ENCODE peak calls at places on chromosomes 2 and 18, in eight cellular contexts. One of them, this sample, is unnamed. For H3K4me1 and H3K9me3, the result is how much of the 10 kb centered on the place peaks cover.

GRCh38 chr2:204268971-204269370 is 276.3 kb upstream of the PARD3B start:
- DNase-seq in fibroblast of lung: no peak
- DNase-seq in CD4-positive, alpha-beta memory T cell: no peak
- DNase-seq in lower lobe of right lung: no peak
- DNase-seq in keratinocyte: no peak
- DNase-seq in IMR-90: no peak
- DNase-seq in stomach: no peak
- DNase-seq in adrenal gland: no peak
- DNase-seq in this sample: no peak

GRCh38 chr2:134164306-134164705 is 89.6 kb upstream of the MGAT5 start:
- DNase-seq in fibroblast of lung: no peak
- DNase-seq in CD4-positive, alpha-beta memory T cell: no peak
- DNase-seq in lower lobe of right lung: no peak
- DNase-seq in keratinocyte: no peak
- DNase-seq in IMR-90: no peak
- DNase-seq in stomach: no peak
- DNase-seq in adrenal gland: no peak
- DNase-seq in this sample: no peak

GRCh38 chr2:18487266-18487665 is 73.2 kb downstream of the RDH14 start:
- DNase-seq in fibroblast of lung: no peak
- DNase-seq in CD4-positive, alpha-beta memory T cell: no peak
- DNase-seq in lower lobe of right lung: no peak
- DNase-seq in keratinocyte: no peak
- DNase-seq in IMR-90: no peak
- DNase-seq in stomach: no peak
- DNase-seq in adrenal gland: no peak
- DNase-seq in this sample: no peak

GRCh38 chr2:177334940-177335543 is 57.5 kb upstream of the AGPS start:
- DNase-seq in fibroblast of lung: peak
- DNase-seq in CD4-positive, alpha-beta memory T cell: peak
- DNase-seq in lower lobe of right lung: no peak
- DNase-seq in keratinocyte: no peak
- DNase-seq in IMR-90: peak
- DNase-seq in stomach: no peak
- DNase-seq in adrenal gland: no peak
- DNase-seq in this sample: peak

GRCh38 chr2:233414777-233415570 is 60.7 kb downstream of the DGKD start:
- DNase-seq in fibroblast of lung: peak
- DNase-seq in CD4-positive, alpha-beta memory T cell: no peak
- DNase-seq in lower lobe of right lung: no peak
- DNase-seq in keratinocyte: no peak
- DNase-seq in IMR-90: peak
- DNase-seq in stomach: peak
- DNase-seq in adrenal gland: no peak
- DNase-seq in this sample: peak

GRCh38 chr2:120761911-120762310 is 26.2 kb downstream of the GLI2 start:
- DNase-seq in fibroblast of lung: no peak
- DNase-seq in CD4-positive, alpha-beta memory T cell: no peak
- DNase-seq in lower lobe of right lung: peak
- DNase-seq in keratinocyte: no peak
- DNase-seq in IMR-90: no peak
- DNase-seq in stomach: no peak
- DNase-seq in adrenal gland: no peak
- DNase-seq in this sample: no peak

GRCh38 chr2:105865222-105865913 is 120.7 kb downstream of the NCK2 start:
- DNase-seq in fibroblast of lung: peak
- DNase-seq in CD4-positive, alpha-beta memory T cell: no peak
- DNase-seq in lower lobe of right lung: no peak
- DNase-seq in keratinocyte: no peak
- DNase-seq in IMR-90: peak
- DNase-seq in stomach: no peak
- DNase-seq in adrenal gland: no peak
- DNase-seq in this sample: peak

GRCh38 chr2:105792561-105792960 is 47.8 kb downstream of the NCK2 start:
- DNase-seq in fibroblast of lung: no peak
- DNase-seq in CD4-positive, alpha-beta memory T cell: no peak
- DNase-seq in lower lobe of right lung: no peak
- DNase-seq in keratinocyte: no peak
- DNase-seq in IMR-90: no peak
- DNase-seq in stomach: no peak
- DNase-seq in adrenal gland: no peak
- DNase-seq in this sample: no peak

GRCh38 chr2:172288603-172289002 is 138.8 kb upstream of the ITGA6 start:
- DNase-seq in fibroblast of lung: peak
- DNase-seq in CD4-positive, alpha-beta memory T cell: peak
- DNase-seq in lower lobe of right lung: no peak
- DNase-seq in keratinocyte: peak
- DNase-seq in IMR-90: peak
- DNase-seq in stomach: peak
- DNase-seq in adrenal gland: peak
- DNase-seq in this sample: no peak

GRCh38 chr2:69306897-69307695 is 79.9 kb downstream of the GFPT1 start:
- DNase-seq in fibroblast of lung: peak
- DNase-seq in CD4-positive, alpha-beta memory T cell: peak
- DNase-seq in lower lobe of right lung: peak
- DNase-seq in keratinocyte: no peak
- DNase-seq in IMR-90: peak
- DNase-seq in stomach: peak
- DNase-seq in adrenal gland: peak
- DNase-seq in this sample: peak

GRCh38 chr2:69306612-69306896 is 80.5 kb downstream of the GFPT1 start:
- DNase-seq in fibroblast of lung: no peak
- DNase-seq in CD4-positive, alpha-beta memory T cell: no peak
- DNase-seq in lower lobe of right lung: no peak
- DNase-seq in keratinocyte: no peak
- DNase-seq in IMR-90: no peak
- DNase-seq in stomach: no peak
- DNase-seq in adrenal gland: no peak
- DNase-seq in this sample: no peak

GRCh38 chr2:69307696-69308064 is 79.3 kb downstream of the GFPT1 start:
- DNase-seq in fibroblast of lung: no peak
- DNase-seq in CD4-positive, alpha-beta memory T cell: no peak
- DNase-seq in lower lobe of right lung: no peak
- DNase-seq in keratinocyte: no peak
- DNase-seq in IMR-90: no peak
- DNase-seq in stomach: no peak
- DNase-seq in adrenal gland: no peak
- DNase-seq in this sample: no peak

GRCh38 chr2:69309336-69310048 is 77.5 kb downstream of the GFPT1 start:
- DNase-seq in fibroblast of lung: peak
- DNase-seq in CD4-positive, alpha-beta memory T cell: peak
- DNase-seq in lower lobe of right lung: peak
- DNase-seq in keratinocyte: no peak
- DNase-seq in IMR-90: peak
- DNase-seq in stomach: no peak
- DNase-seq in adrenal gland: peak
- DNase-seq in this sample: no peak

DNA sequence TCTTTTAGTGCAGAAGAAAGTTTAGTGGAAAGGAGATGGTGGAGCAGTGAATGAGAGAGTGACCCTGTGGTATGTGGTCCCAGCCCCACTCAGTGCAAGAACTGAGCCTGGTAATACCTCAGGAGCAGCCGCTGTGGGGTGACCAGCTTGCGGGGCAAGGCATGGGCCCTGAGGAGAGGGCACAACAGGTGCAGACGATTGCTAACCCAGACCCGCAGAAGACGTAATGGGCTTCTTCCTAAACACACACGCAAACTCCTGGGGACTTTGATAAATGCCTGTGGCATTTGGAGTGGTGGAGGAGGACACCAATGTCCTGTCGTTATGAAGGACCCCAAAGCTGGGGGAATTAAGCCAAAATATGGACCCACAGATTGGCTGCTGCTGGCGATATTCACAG is 78.7 kb downstream of the GFPT1 start:
- DNase-seq in fibroblast of lung: no peak
- DNase-seq in CD4-positive, alpha-beta memory T cell: no peak
- DNase-seq in lower lobe of right lung: no peak
- DNase-seq in keratinocyte: no peak
- DNase-seq in IMR-90: no peak
- DNase-seq in stomach: no peak
- DNase-seq in adrenal gland: no peak
- DNase-seq in this sample: no peak
- H3K4me1 ChIP-seq in fibroblast of lung: under half
- H3K4me1 ChIP-seq in CD4-positive, alpha-beta memory T cell: under half
- H3K4me1 ChIP-seq in lower lobe of right lung: half or more
- H3K4me1 ChIP-seq in keratinocyte: under half
- H3K4me1 ChIP-seq in IMR-90: under half
- H3K4me1 ChIP-seq in stomach: under half
- H3K4me1 ChIP-seq in adrenal gland: under half
- H3K4me1 ChIP-seq in this sample: under half

GRCh38 chr2:117716505-117716904 is 98.0 kb upstream of the DDX18 start:
- DNase-seq in fibroblast of lung: no peak
- DNase-seq in CD4-positive, alpha-beta memory T cell: no peak
- DNase-seq in lower lobe of right lung: no peak
- DNase-seq in keratinocyte: no peak
- DNase-seq in IMR-90: no peak
- DNase-seq in stomach: no peak
- DNase-seq in adrenal gland: no peak
- DNase-seq in this sample: no peak

GRCh38 chr2:117724035-117724434 is 90.5 kb upstream of the DDX18 start:
- DNase-seq in fibroblast of lung: no peak
- DNase-seq in CD4-positive, alpha-beta memory T cell: no peak
- DNase-seq in lower lobe of right lung: no peak
- DNase-seq in keratinocyte: no peak
- DNase-seq in IMR-90: no peak
- DNase-seq in stomach: no peak
- DNase-seq in adrenal gland: no peak
- DNase-seq in this sample: no peak

GRCh38 chr2:117718048-117718447 is 96.4 kb upstream of the DDX18 start:
- DNase-seq in fibroblast of lung: no peak
- DNase-seq in CD4-positive, alpha-beta memory T cell: no peak
- DNase-seq in lower lobe of right lung: no peak
- DNase-seq in keratinocyte: no peak
- DNase-seq in IMR-90: no peak
- DNase-seq in stomach: no peak
- DNase-seq in adrenal gland: no peak
- DNase-seq in this sample: no peak

GRCh38 chr2:117717072-117717471 is 97.4 kb upstream of the DDX18 start:
- DNase-seq in fibroblast of lung: no peak
- DNase-seq in CD4-positive, alpha-beta memory T cell: no peak
- DNase-seq in lower lobe of right lung: no peak
- DNase-seq in keratinocyte: no peak
- DNase-seq in IMR-90: no peak
- DNase-seq in stomach: no peak
- DNase-seq in adrenal gland: no peak
- DNase-seq in this sample: no peak

GRCh38 chr2:117720765-117721164 is 93.7 kb upstream of the DDX18 start:
- DNase-seq in fibroblast of lung: no peak
- DNase-seq in CD4-positive, alpha-beta memory T cell: no peak
- DNase-seq in lower lobe of right lung: no peak
- DNase-seq in keratinocyte: no peak
- DNase-seq in IMR-90: no peak
- DNase-seq in stomach: no peak
- DNase-seq in adrenal gland: no peak
- DNase-seq in this sample: no peak
- H3K9me3 ChIP-seq in fibroblast of lung: under half
- H3K9me3 ChIP-seq in CD4-positive, alpha-beta memory T cell: under half
- H3K9me3 ChIP-seq in lower lobe of right lung: under half
- H3K9me3 ChIP-seq in keratinocyte: under half
- H3K9me3 ChIP-seq in IMR-90: under half
- H3K9me3 ChIP-seq in stomach: under half
- H3K9me3 ChIP-seq in adrenal gland: under half
- H3K9me3 ChIP-seq in this sample: under half

GRCh38 chr2:218984239-218985020 is 554 bp downstream of the FEV start:
- DNase-seq in fibroblast of lung: no peak
- DNase-seq in CD4-positive, alpha-beta memory T cell: no peak
- DNase-seq in lower lobe of right lung: no peak
- DNase-seq in keratinocyte: no peak
- DNase-seq in IMR-90: no peak
- DNase-seq in stomach: no peak
- DNase-seq in adrenal gland: peak
- DNase-seq in this sample: no peak

GRCh38 chr2:218982312-218983262 is 2.4 kb downstream of the FEV start:
- DNase-seq in fibroblast of lung: no peak
- DNase-seq in CD4-positive, alpha-beta memory T cell: no peak
- DNase-seq in lower lobe of right lung: no peak
- DNase-seq in keratinocyte: no peak
- DNase-seq in IMR-90: no peak
- DNase-seq in stomach: no peak
- DNase-seq in adrenal gland: no peak
- DNase-seq in this sample: no peak

GRCh38 chr2:218985021-218985324 is at the start of gene FEV:
- DNase-seq in fibroblast of lung: no peak
- DNase-seq in CD4-positive, alpha-beta memory T cell: no peak
- DNase-seq in lower lobe of right lung: no peak
- DNase-seq in keratinocyte: no peak
- DNase-seq in IMR-90: no peak
- DNase-seq in stomach: no peak
- DNase-seq in adrenal gland: no peak
- DNase-seq in this sample: no peak

GRCh38 chr2:218983263-218983970 is 1.6 kb downstream of the FEV start:
- DNase-seq in fibroblast of lung: no peak
- DNase-seq in CD4-positive, alpha-beta memory T cell: no peak
- DNase-seq in lower lobe of right lung: no peak
- DNase-seq in keratinocyte: no peak
- DNase-seq in IMR-90: no peak
- DNase-seq in stomach: no peak
- DNase-seq in adrenal gland: no peak
- DNase-seq in this sample: no peak

GRCh38 chr2:218983971-218984238 is 1.1 kb downstream of the FEV start:
- DNase-seq in fibroblast of lung: no peak
- DNase-seq in CD4-positive, alpha-beta memory T cell: no peak
- DNase-seq in lower lobe of right lung: no peak
- DNase-seq in keratinocyte: no peak
- DNase-seq in IMR-90: no peak
- DNase-seq in stomach: no peak
- DNase-seq in adrenal gland: no peak
- DNase-seq in this sample: no peak
- H3K27ac ChIP-seq in fibroblast of lung: no peak
- H3K27ac ChIP-seq in CD4-positive, alpha-beta memory T cell: no peak
- H3K27ac ChIP-seq in lower lobe of right lung: no peak
- H3K27ac ChIP-seq in keratinocyte: no peak
- H3K27ac ChIP-seq in IMR-90: no peak
- H3K27ac ChIP-seq in stomach: no peak
- H3K27ac ChIP-seq in adrenal gland: no peak
- H3K27ac ChIP-seq in this sample: no peak

GRCh38 chr18:36441426-36441870 is 143.9 kb downstream of the FHOD3 start:
- DNase-seq in fibroblast of lung: no peak
- DNase-seq in CD4-positive, alpha-beta memory T cell: no peak
- DNase-seq in lower lobe of right lung: no peak
- DNase-seq in keratinocyte: no peak
- DNase-seq in IMR-90: no peak
- DNase-seq in stomach: no peak
- DNase-seq in adrenal gland: peak
- DNase-seq in this sample: no peak
- H3K4me1 ChIP-seq in fibroblast of lung: under half
- H3K4me1 ChIP-seq in CD4-positive, alpha-beta memory T cell: under half
- H3K4me1 ChIP-seq in lower lobe of right lung: under half
- H3K4me1 ChIP-seq in keratinocyte: under half
- H3K4me1 ChIP-seq in IMR-90: under half
- H3K4me1 ChIP-seq in stomach: under half
- H3K4me1 ChIP-seq in adrenal gland: under half
- H3K4me1 ChIP-seq in this sample: under half

GRCh38 chr18:35271656-35272055 is 18.4 kb downstream of the ZSCAN30 start:
- DNase-seq in fibroblast of lung: no peak
- DNase-seq in CD4-positive, alpha-beta memory T cell: no peak
- DNase-seq in lower lobe of right lung: no peak
- DNase-seq in keratinocyte: no peak
- DNase-seq in IMR-90: no peak
- DNase-seq in stomach: no peak
- DNase-seq in adrenal gland: no peak
- DNase-seq in this sample: no peak
- H3K9me3 ChIP-seq in fibroblast of lung: under half
- H3K9me3 ChIP-seq in CD4-positive, alpha-beta memory T cell: under half
- H3K9me3 ChIP-seq in lower lobe of right lung: under half
- H3K9me3 ChIP-seq in keratinocyte: under half
- H3K9me3 ChIP-seq in IMR-90: under half
- H3K9me3 ChIP-seq in stomach: under half
- H3K9me3 ChIP-seq in adrenal gland: under half
- H3K9me3 ChIP-seq in this sample: under half

GRCh38 chr2:94923196-94923595 is 52.0 kb downstream of the TEKT4 start:
- DNase-seq in fibroblast of lung: peak
- DNase-seq in CD4-positive, alpha-beta memory T cell: no peak
- DNase-seq in lower lobe of right lung: no peak
- DNase-seq in keratinocyte: no peak
- DNase-seq in IMR-90: peak
- DNase-seq in stomach: no peak
- DNase-seq in adrenal gland: no peak
- DNase-seq in this sample: no peak
- H3K27ac ChIP-seq in fibroblast of lung: no peak
- H3K27ac ChIP-seq in CD4-positive, alpha-beta memory T cell: no peak
- H3K27ac ChIP-seq in lower lobe of right lung: no peak
- H3K27ac ChIP-seq in keratinocyte: no peak
- H3K27ac ChIP-seq in IMR-90: no peak
- H3K27ac ChIP-seq in stomach: no peak
- H3K27ac ChIP-seq in adrenal gland: no peak
- H3K27ac ChIP-seq in this sample: no peak

This sample was measured in SJSA1.